ENCODE peak calls at places on chromosome 22, in seven cellular contexts. V is H9, A is IMR-90, P is mesenchymal stem cell, O is H1, U is mesendoderm, S is trophoblast cell. Y is an unnamed sample.

GRCh38 chr22:31841029-31841827 is 87.4 kb downstream of the DEPDC5 start:
- DNase-seq in A (no peak), S (no peak), U (no peak), V (no peak), P (no peak), O (no peak), Y (no peak)

GRCh38 chr22:48937032-48937639 is 890.5 kb downstream of the BRD1 start:
- DNase-seq in U (no peak), S (no peak), V (no peak), O (no peak), P (no peak), A (no peak), Y (no peak)

GRCh38 chr22:31340360-31340759 is 5.8 kb downstream of the PATZ1 start:
- DNase-seq in V (no peak), O (no peak), U (no peak), S (no peak), A (no peak), P (no peak), Y (no peak)

GRCh38 chr22:43320943-43321900 is 21.9 kb downstream of the SCUBE1 start:
- DNase-seq in S (peak; percentile 71), P (no peak), O (no peak), U (no peak), V (no peak), A (no peak), Y (no peak)

GRCh38 chr22:35301370-35301874 is 1.7 kb downstream of the TOM1 start:
- DNase-seq in A (peak; percentile 96), V (no peak), O (no peak), U (peak; percentile 37), S (peak; percentile 97), P (peak; percentile 99), Y (no peak)

GRCh38 chr22:35434061-35434750 is 34.3 kb downstream of the MCM5 start:
- DNase-seq in S (peak; percentile 30), V (no peak), P (no peak), U (peak; percentile 45), A (no peak), O (no peak), Y (no peak)

GRCh38 chr22:20566420-20567260 is 59.2 kb downstream of the MED15 start:
- DNase-seq in A (peak; percentile 82), S (peak; percentile 29), U (no peak), V (no peak), O (no peak), P (no peak), Y (no peak)

GRCh38 chr22:22125579-22126468 is 118.8 kb upstream of the VPREB1 start:
- DNase-seq in P (no peak), O (no peak), S (no peak), V (no peak), U (no peak), A (no peak), Y (no peak)

GRCh38 chr22:30196141-30196866 is 50.3 kb downstream of the LIF start:
- DNase-seq in U (peak; percentile 99), V (peak; percentile 87), P (peak; percentile 99), S (peak; percentile 68), A (peak; percentile 100), O (peak; percentile 70), Y (no peak)

DNA sequence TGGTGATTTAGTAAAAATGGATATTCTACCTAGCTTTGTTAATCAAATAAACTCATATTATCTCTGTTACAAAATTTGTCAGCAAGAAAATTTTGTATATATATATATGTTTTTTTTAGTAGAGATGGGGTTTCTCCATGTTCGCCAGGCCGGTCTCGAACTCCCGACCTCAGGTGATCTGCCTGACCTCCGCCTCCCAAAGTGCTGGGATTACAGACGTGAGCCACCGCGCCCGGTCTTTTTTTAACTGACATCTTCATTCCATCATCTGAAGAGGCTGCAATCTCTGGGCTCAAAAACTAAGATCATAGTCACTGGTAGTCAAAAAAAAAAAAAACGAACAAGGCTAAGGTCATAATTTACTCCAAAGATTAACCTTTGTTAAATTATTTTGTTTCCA is 5.3 kb upstream of the KLHDC7B start:
- DNase-seq in A (no peak), S (no peak), U (no peak), P (no peak), O (no peak), V (no peak), Y (no peak)
- H3K4me1 ChIP-seq in A (peaks cover 12% of the 10 kb centered on the region), S (peaks cover 10% of the 10 kb centered on the region), U (no peaks in the 10 kb centered on the region), P (peaks cover 12% of the 10 kb centered on the region), O (peaks cover 2% of the 10 kb centered on the region), V (no peaks in the 10 kb centered on the region), Y (no peaks in the 10 kb centered on the region)

GRCh38 chr22:24271406-24271760 is 752 bp downstream of the SPECC1L start:
- DNase-seq in S (peak; percentile 52), U (no peak), A (peak; percentile 12), V (no peak), P (peak; percentile 34), O (no peak), Y (no peak)
- H3K23ac ChIP-seq in S (no peak overlapping the region), U (peak overlapping the region; percentile 83), A (peak overlapping the region; percentile 90), V (no peak overlapping the region), P (peak overlapping the region; percentile 96), O (no peak overlapping the region), Y (no peak overlapping the region)

GRCh38 chr22:28252539-28252938 is 333.5 kb upstream of the PITPNB start:
- DNase-seq in O (no peak), P (no peak), S (no peak), A (no peak), V (no peak), U (no peak), Y (no peak)
- H3K4me1 ChIP-seq in O (no peaks in the 10 kb centered on the region), P (peaks cover 4% of the 10 kb centered on the region), S (peaks cover 2% of the 10 kb centered on the region), A (no peaks in the 10 kb centered on the region), V (no peaks in the 10 kb centered on the region), U (no peaks in the 10 kb centered on the region), Y (no peaks in the 10 kb centered on the region)

GRCh38 chr22:33568934-33569496 is 351.3 kb downstream of the LARGE1 start:
- DNase-seq in O (no peak), U (peak; percentile 22), P (no peak), A (peak; percentile 36), S (no peak), V (no peak), Y (no peak)
- H3K23ac ChIP-seq in O (no peak overlapping the region), U (no peak overlapping the region), P (no peak overlapping the region), A (no peak overlapping the region), S (no peak overlapping the region), V (no peak overlapping the region), Y (no peak overlapping the region)

GRCh38 chr22:27240298-27240885 is 561.2 kb downstream of the MN1 start:
- DNase-seq in S (no peak), O (no peak), V (no peak), A (peak; percentile 12), P (peak; percentile 52), U (no peak), Y (no peak)
- H3K4me1 ChIP-seq in S (peaks cover 22% of the 10 kb centered on the region), O (peaks cover 3% of the 10 kb centered on the region), V (no peaks in the 10 kb centered on the region), A (peaks cover 7% of the 10 kb centered on the region), P (peaks cover 33% of the 10 kb centered on the region), U (no peaks in the 10 kb centered on the region), Y (peaks cover 57% of the 10 kb centered on the region)

DNA sequence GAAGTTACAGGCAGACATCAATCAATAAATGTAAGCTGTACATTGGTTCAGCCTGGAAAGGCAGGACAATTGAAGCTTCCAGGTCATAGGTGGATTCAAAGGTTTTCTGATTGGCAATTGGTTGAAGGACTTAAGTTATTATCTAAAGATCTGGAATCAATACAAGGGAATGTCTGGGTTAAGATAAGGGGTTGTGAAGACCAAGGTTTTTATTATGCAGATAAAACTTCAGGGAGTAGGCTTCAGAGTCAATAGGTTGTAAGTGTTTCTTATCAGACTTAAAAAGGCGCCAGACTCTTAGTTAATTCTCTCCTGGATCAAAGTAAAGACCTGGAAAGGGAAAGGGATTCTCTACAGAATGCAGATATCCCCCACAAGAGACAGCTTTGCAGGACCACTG is 935.4 kb downstream of the TBC1D22A start:
- DNase-seq in U (peak; percentile 94), P (no peak), S (no peak), V (no peak), O (no peak), A (no peak), Y (no peak)
- H3K23ac ChIP-seq in U (no peak overlapping the region), P (no peak overlapping the region), S (no peak overlapping the region), V (no peak overlapping the region), O (no peak overlapping the region), A (no peak overlapping the region), Y (no peak overlapping the region)

DNA sequence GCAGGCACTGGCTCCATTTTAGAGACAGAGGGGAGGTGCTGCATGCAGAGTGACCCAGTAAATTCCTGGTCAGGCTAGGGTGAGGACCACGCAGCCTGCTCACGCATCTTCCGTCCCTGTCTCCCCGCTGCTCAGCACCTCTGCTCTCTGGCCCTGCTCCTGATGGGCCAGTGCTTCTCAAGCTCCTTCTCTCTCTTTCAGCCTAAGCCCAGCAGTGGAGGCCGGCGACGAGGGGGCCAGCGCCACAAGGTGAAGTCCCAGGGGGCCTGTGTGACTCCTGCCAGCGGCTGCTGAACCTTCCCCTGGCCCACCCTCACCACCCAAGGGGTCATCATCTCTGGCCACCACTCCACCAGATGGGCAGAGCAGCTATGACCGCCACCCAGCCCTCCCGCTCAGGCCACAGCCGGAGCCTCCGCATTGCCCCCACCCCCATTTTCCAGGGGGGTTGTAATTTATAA is 24.7 kb downstream of the GTPBP1 start:
- DNase-seq in A (no peak), U (no peak), O (no peak), P (no peak), V (no peak), S (no peak), Y (no peak)
- H3K4me1 ChIP-seq in A (peaks cover 5% of the 10 kb centered on the region), U (no peaks in the 10 kb centered on the region), O (no peaks in the 10 kb centered on the region), P (peaks cover 3% of the 10 kb centered on the region), V (no peaks in the 10 kb centered on the region), S (no peaks in the 10 kb centered on the region), Y (no peaks in the 10 kb centered on the region)

DNA sequence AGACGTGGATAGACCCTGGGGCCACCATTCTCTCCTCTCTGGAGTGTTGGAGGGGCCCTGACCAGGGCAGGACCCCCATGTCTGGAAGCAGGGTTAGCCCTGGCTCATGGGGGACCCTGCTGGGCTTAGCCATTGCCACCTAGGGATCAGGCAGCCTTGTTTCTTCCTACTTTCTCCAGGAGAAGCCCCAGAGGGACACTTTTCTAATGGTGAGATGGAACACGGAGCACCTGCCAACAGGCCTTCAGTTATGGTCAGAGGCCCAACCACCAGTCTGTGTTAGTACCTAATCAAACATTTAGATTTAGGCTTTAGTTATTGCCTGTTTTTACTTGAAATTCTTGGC is 1.9 kb upstream of the C22orf39 start:
- DNase-seq in O (no peak), A (no peak), S (no peak), U (no peak), P (no peak), V (no peak), Y (no peak)
- H3K23ac ChIP-seq in O (no peak overlapping the region), A (no peak overlapping the region), S (no peak overlapping the region), U (no peak overlapping the region), P (no peak overlapping the region), V (no peak overlapping the region), Y (no peak overlapping the region)

Y was measured in neuronal stem cell.